ENCODE peak calls at places on chromosomes 12 and 14, in four cellular contexts. One of them, this sample, is unnamed.

GRCh38 chr14:35934499-35934898 is 108.4 kb downstream of the BRMS1L start:
- DNase-seq in neural progenitor cell: no peak
- DNase-seq in dorsolateral prefrontal cortex: no peak
- DNase-seq in choroid plexus epithelial cell: no peak
- DNase-seq in this sample: no peak

GRCh38 chr12:93201990-93202389 is 175.7 kb upstream of the NUDT4 start:
- DNase-seq in dorsolateral prefrontal cortex: no peak
- DNase-seq in choroid plexus epithelial cell: no peak
- DNase-seq in neural progenitor cell: no peak
- DNase-seq in this sample: no peak

GRCh38 chr14:95519699-95520098 is 3.2 kb upstream of the SYNE3 start:
- DNase-seq in neural progenitor cell: no peak
- DNase-seq in dorsolateral prefrontal cortex: no peak
- DNase-seq in choroid plexus epithelial cell: peak; percentile 79
- DNase-seq in this sample: peak; percentile 92

GRCh38 chr14:58428011-58428807 is 690 bp downstream of the KIAA0586 start:
- DNase-seq in choroid plexus epithelial cell: peak; percentile 69
- DNase-seq in neural progenitor cell: peak; percentile 51
- DNase-seq in dorsolateral prefrontal cortex: no peak
- DNase-seq in this sample: peak; percentile 65

GRCh38 chr14:39218171-39218769 is 15.4 kb upstream of the MIA2 start:
- DNase-seq in neural progenitor cell: no peak
- DNase-seq in dorsolateral prefrontal cortex: no peak
- DNase-seq in choroid plexus epithelial cell: peak; percentile 47
- DNase-seq in this sample: peak; percentile 75

GRCh38 chr12:84276215-84276614 is 636.4 kb downstream of the SLC6A15 start:
- DNase-seq in dorsolateral prefrontal cortex: no peak
- DNase-seq in neural progenitor cell: no peak
- DNase-seq in choroid plexus epithelial cell: peak; percentile 2
- DNase-seq in this sample: no peak

GRCh38 chr12:102948941-102949352 is 8.5 kb upstream of the ASCL1 start:
- DNase-seq in dorsolateral prefrontal cortex: peak; percentile 79
- DNase-seq in choroid plexus epithelial cell: peak; percentile 64
- DNase-seq in neural progenitor cell: peak; percentile 77
- DNase-seq in this sample: peak; percentile 52

GRCh38 chr12:64450711-64451486 is 1.0 kb upstream of the TBK1 start:
- DNase-seq in choroid plexus epithelial cell: peak; percentile 39
- DNase-seq in neural progenitor cell: peak; percentile 93
- DNase-seq in dorsolateral prefrontal cortex: no peak
- DNase-seq in this sample: peak; percentile 27

GRCh38 chr12:11963841-11964471 is 106.8 kb upstream of the BCL2L14 start:
- DNase-seq in dorsolateral prefrontal cortex: no peak
- DNase-seq in neural progenitor cell: no peak
- DNase-seq in choroid plexus epithelial cell: no peak
- DNase-seq in this sample: no peak

GRCh38 chr14:51014625-51015024 is 70.3 kb upstream of the PYGL start:
- DNase-seq in dorsolateral prefrontal cortex: no peak
- DNase-seq in neural progenitor cell: no peak
- DNase-seq in choroid plexus epithelial cell: no peak
- DNase-seq in this sample: peak; percentile 20

GRCh38 chr14:93970589-93970966 is 5.8 kb downstream of the ASB2 start:
- DNase-seq in neural progenitor cell: peak; percentile 32
- DNase-seq in dorsolateral prefrontal cortex: no peak
- DNase-seq in choroid plexus epithelial cell: no peak
- DNase-seq in this sample: no peak

GRCh38 chr12:32611986-32612385 is 67.1 kb upstream of the DNM1L start:
- DNase-seq in dorsolateral prefrontal cortex: no peak
- DNase-seq in choroid plexus epithelial cell: no peak
- DNase-seq in neural progenitor cell: no peak
- DNase-seq in this sample: no peak

GRCh38 chr12:12985817-12986408 is 14.2 kb downstream of the HEBP1 start:
- DNase-seq in dorsolateral prefrontal cortex: no peak
- DNase-seq in neural progenitor cell: peak; percentile 56
- DNase-seq in choroid plexus epithelial cell: peak; percentile 66
- DNase-seq in this sample: peak; percentile 22

GRCh38 chr14:37253905-37254304 is 56.2 kb downstream of the MIPOL1 start:
- DNase-seq in dorsolateral prefrontal cortex: no peak
- DNase-seq in choroid plexus epithelial cell: peak; percentile 85
- DNase-seq in neural progenitor cell: no peak
- DNase-seq in this sample: peak; percentile 79
- H3K4me3 ChIP-seq in dorsolateral prefrontal cortex: no peak overlapping the region
- H3K4me3 ChIP-seq in choroid plexus epithelial cell: no peak overlapping the region
- H3K4me3 ChIP-seq in neural progenitor cell: no peak overlapping the region
- H3K4me3 ChIP-seq in this sample: no peak overlapping the region

GRCh38 chr12:6276936-6277615 is 33.4 kb upstream of the PLEKHG6 start:
- DNase-seq in dorsolateral prefrontal cortex: no peak
- DNase-seq in choroid plexus epithelial cell: no peak
- DNase-seq in neural progenitor cell: peak; percentile 34
- DNase-seq in this sample: no peak
- TF ChIP-seq CTCF in dorsolateral prefrontal cortex: no peak
- TF ChIP-seq CTCF in choroid plexus epithelial cell: no peak
- TF ChIP-seq CTCF in neural progenitor cell: no peak
- TF ChIP-seq CTCF in this sample: peak; percentile 10

DNA sequence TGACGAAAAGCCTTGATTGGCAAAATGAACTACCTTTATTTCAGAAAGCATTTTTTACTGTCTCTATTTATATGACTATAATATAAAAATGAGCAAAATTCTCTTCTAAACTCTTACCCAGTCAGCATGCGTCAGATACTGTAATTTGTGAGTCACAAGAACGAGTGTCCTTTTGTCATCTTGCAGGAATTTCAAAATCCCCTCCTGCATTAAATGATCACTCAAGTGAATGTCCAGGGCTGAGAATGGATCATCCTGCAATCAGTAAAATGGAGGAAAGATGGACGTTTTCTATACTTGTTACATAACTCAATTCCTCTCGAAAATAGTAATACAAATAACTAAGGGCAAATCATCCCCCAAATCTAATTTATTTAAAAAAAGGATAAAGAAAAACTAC is 77.7 kb upstream of the KCNJ8 start:
- DNase-seq in dorsolateral prefrontal cortex: no peak
- DNase-seq in choroid plexus epithelial cell: peak; percentile 36
- DNase-seq in neural progenitor cell: no peak
- DNase-seq in this sample: peak; percentile 67
- H3K4me3 ChIP-seq in dorsolateral prefrontal cortex: no peak overlapping the region
- H3K4me3 ChIP-seq in choroid plexus epithelial cell: no peak overlapping the region
- H3K4me3 ChIP-seq in neural progenitor cell: no peak overlapping the region
- H3K4me3 ChIP-seq in this sample: no peak overlapping the region

GRCh38 chr12:65496617-65497016 is 218.1 kb downstream of the MSRB3 start:
- DNase-seq in neural progenitor cell: no peak
- DNase-seq in dorsolateral prefrontal cortex: no peak
- DNase-seq in choroid plexus epithelial cell: peak; percentile 72
- DNase-seq in this sample: peak; percentile 39
- TF ChIP-seq CTCF in neural progenitor cell: no peak
- TF ChIP-seq CTCF in dorsolateral prefrontal cortex: no peak
- TF ChIP-seq CTCF in choroid plexus epithelial cell: no peak
- TF ChIP-seq CTCF in this sample: no peak

GRCh38 chr14:102817942-102818940 is 41.0 kb downstream of the TRAF3 start:
- DNase-seq in choroid plexus epithelial cell: peak; percentile 31
- DNase-seq in dorsolateral prefrontal cortex: no peak
- DNase-seq in neural progenitor cell: no peak
- DNase-seq in this sample: peak; percentile 55

GRCh38 chr14:102822311-102822863 is 45.1 kb downstream of the TRAF3 start:
- DNase-seq in choroid plexus epithelial cell: no peak
- DNase-seq in neural progenitor cell: no peak
- DNase-seq in dorsolateral prefrontal cortex: no peak
- DNase-seq in this sample: no peak

GRCh38 chr14:102821252-102821651 is 44.0 kb downstream of the TRAF3 start:
- DNase-seq in neural progenitor cell: no peak
- DNase-seq in dorsolateral prefrontal cortex: no peak
- DNase-seq in choroid plexus epithelial cell: no peak
- DNase-seq in this sample: no peak

GRCh38 chr14:102819176-102819628 is 42.0 kb downstream of the TRAF3 start:
- DNase-seq in neural progenitor cell: no peak
- DNase-seq in choroid plexus epithelial cell: no peak
- DNase-seq in dorsolateral prefrontal cortex: no peak
- DNase-seq in this sample: no peak

GRCh38 chr14:102819790-102820330 is 42.6 kb downstream of the TRAF3 start:
- DNase-seq in neural progenitor cell: no peak
- DNase-seq in choroid plexus epithelial cell: peak; percentile 53
- DNase-seq in dorsolateral prefrontal cortex: no peak
- DNase-seq in this sample: peak; percentile 30
- H3K4me3 ChIP-seq in neural progenitor cell: no peak overlapping the region
- H3K4me3 ChIP-seq in choroid plexus epithelial cell: no peak overlapping the region
- H3K4me3 ChIP-seq in dorsolateral prefrontal cortex: peak overlapping the region; percentile 30
- H3K4me3 ChIP-seq in this sample: no peak overlapping the region

GRCh38 chr12:41563044-41563443 is 374.9 kb downstream of the PDZRN4 start:
- DNase-seq in choroid plexus epithelial cell: no peak
- DNase-seq in neural progenitor cell: no peak
- DNase-seq in dorsolateral prefrontal cortex: no peak
- DNase-seq in this sample: no peak

GRCh38 chr12:41566703-41567102 is 378.6 kb downstream of the PDZRN4 start:
- DNase-seq in dorsolateral prefrontal cortex: no peak
- DNase-seq in neural progenitor cell: no peak
- DNase-seq in choroid plexus epithelial cell: no peak
- DNase-seq in this sample: no peak

DNA sequence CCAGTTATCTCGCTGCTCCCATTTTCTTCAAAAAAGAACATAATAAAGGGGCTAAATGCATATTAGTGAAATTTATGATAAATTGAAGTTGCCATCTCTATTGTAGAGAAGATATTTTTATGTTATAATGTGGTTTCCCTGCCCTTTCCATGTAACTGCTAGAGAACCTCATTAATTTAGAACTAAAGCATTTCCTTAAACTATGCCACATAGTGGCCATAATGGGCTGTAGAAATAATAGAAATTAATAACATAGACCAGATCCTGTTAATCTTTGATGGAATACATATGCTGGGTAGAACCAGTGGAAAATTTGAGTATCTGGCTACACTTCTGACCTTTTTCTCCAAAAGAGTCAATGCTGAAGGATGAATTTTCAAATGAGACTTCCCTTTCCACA is 376.7 kb downstream of the PDZRN4 start:
- DNase-seq in dorsolateral prefrontal cortex: no peak
- DNase-seq in neural progenitor cell: no peak
- DNase-seq in choroid plexus epithelial cell: no peak
- DNase-seq in this sample: no peak
- TF ChIP-seq CTCF in dorsolateral prefrontal cortex: no peak
- TF ChIP-seq CTCF in neural progenitor cell: no peak
- TF ChIP-seq CTCF in choroid plexus epithelial cell: no peak
- TF ChIP-seq CTCF in this sample: no peak

GRCh38 chr12:54005853-54006699 is 2.7 kb upstream of the HOXC8 start:
- DNase-seq in dorsolateral prefrontal cortex: peak; percentile 80
- DNase-seq in choroid plexus epithelial cell: peak; percentile 73
- DNase-seq in neural progenitor cell: peak; percentile 96
- DNase-seq in this sample: peak; percentile 79
- H3K4me3 ChIP-seq in dorsolateral prefrontal cortex: peak overlapping the region; percentile 32
- H3K4me3 ChIP-seq in choroid plexus epithelial cell: peak overlapping the region; percentile 35
- H3K4me3 ChIP-seq in neural progenitor cell: no peak overlapping the region
- H3K4me3 ChIP-seq in this sample: no peak overlapping the region

GRCh38 chr12:123897221-123897620 is 75.4 kb downstream of the CCDC92 start:
- DNase-seq in dorsolateral prefrontal cortex: no peak
- DNase-seq in neural progenitor cell: no peak
- DNase-seq in choroid plexus epithelial cell: peak; percentile 31
- DNase-seq in this sample: peak; percentile 71
- TF ChIP-seq CTCF in dorsolateral prefrontal cortex: no peak
- TF ChIP-seq CTCF in neural progenitor cell: no peak
- TF ChIP-seq CTCF in choroid plexus epithelial cell: no peak
- TF ChIP-seq CTCF in this sample: no peak

This sample was measured in fibroblast of the aortic adventitia.